ENCODE peak calls at places on chromosomes 11 and 22, in ten cellular contexts. H is spleen, A is left ventricle myocardium inferior, S is tibial artery, Q is PC-9, X is neuronal stem cell, N is transverse colon, J is stomach, L is uterus, U is K562. Y is an unnamed sample. For H3K4me1 and H3K9me3, the result is how much of the 10 kb centered on the place peaks cover.

GRCh38 chr11:20670932-20671403 is 1.6 kb downstream of the NELL1 start:
- DNase-seq in H (no peak), A (no peak), S (no peak), Q (no peak), X (no peak), N (no peak), J (no peak), L (no peak), U (no peak), Y (no peak)

GRCh38 chr11:79039122-79039521 is 401.7 kb downstream of the TENM4 start:
- DNase-seq in H (no peak), A (no peak), S (no peak), Q (no peak), X (no peak), N (no peak), J (no peak), L (no peak), U (no peak), Y (no peak)

GRCh38 chr22:26949193-26949592 is 291.8 kb downstream of the MIAT start:
- DNase-seq in H (no peak), A (no peak), S (no peak), Q (no peak), X (no peak), N (no peak), J (no peak), L (no peak), U (no peak), Y (peak)

GRCh38 chr22:35838849-35839646 is 121.4 kb downstream of the APOL5 start:
- DNase-seq in H (no peak), A (no peak), S (peak), Q (peak), X (peak), N (peak), J (no peak), L (peak), U (no peak), Y (peak)

GRCh38 chr11:35794850-35795249 is 132.3 kb downstream of the TRIM44 start:
- DNase-seq in H (no peak), A (no peak), S (no peak), Q (peak), X (no peak), N (no peak), J (no peak), L (no peak), U (no peak), Y (no peak)

GRCh38 chr22:41401781-41402648 is 20.3 kb downstream of the TEF start:
- DNase-seq in H (no peak), A (peak), S (peak), Q (peak), X (no peak), N (peak), J (peak), L (peak), U (no peak), Y (peak)

GRCh38 chr11:85718991-85719807 is 33.2 kb upstream of the CCDC89 start:
- DNase-seq in H (no peak), A (peak), S (peak), Q (peak), X (peak), N (no peak), J (no peak), L (no peak), U (no peak), Y (peak)

GRCh38 chr11:18366286-18366685 is 28.1 kb upstream of the LDHA start:
- DNase-seq in H (no peak), A (no peak), S (no peak), Q (no peak), X (no peak), N (no peak), J (no peak), L (no peak), U (no peak), Y (peak)

GRCh38 chr11:17714356-17714854 is 5.0 kb upstream of the MYOD1 start:
- DNase-seq in H (no peak), A (peak), S (no peak), Q (no peak), X (no peak), N (no peak), J (no peak), L (no peak), U (no peak), Y (no peak)

DNA sequence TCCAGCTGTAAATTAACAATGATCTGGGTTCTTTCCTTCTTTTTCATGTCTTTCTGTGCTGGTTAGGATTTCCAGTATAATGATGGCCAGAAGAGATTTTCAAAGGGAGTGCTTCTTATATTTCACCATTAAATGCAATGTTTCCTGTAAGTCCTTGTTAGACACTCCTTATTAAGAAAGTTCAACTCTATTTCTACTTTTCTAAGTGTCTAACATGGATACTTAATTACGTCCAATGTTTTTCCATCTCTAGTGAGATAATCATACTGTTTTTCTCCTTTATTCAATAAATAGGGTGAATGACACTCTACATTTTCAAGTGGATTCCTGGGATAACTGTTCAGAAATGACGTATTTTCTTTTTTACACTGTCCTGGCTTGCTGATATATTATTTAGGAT is 49.8 kb downstream of the CDON start:
- DNase-seq in H (no peak), A (no peak), S (no peak), Q (no peak), X (no peak), N (no peak), J (no peak), L (no peak), U (no peak), Y (no peak)
- H3K4me1 ChIP-seq in H (under half), A (under half), S (under half), Q (under half), X (under half), N (under half), J (under half), L (under half), U (under half), Y (under half)

DNA sequence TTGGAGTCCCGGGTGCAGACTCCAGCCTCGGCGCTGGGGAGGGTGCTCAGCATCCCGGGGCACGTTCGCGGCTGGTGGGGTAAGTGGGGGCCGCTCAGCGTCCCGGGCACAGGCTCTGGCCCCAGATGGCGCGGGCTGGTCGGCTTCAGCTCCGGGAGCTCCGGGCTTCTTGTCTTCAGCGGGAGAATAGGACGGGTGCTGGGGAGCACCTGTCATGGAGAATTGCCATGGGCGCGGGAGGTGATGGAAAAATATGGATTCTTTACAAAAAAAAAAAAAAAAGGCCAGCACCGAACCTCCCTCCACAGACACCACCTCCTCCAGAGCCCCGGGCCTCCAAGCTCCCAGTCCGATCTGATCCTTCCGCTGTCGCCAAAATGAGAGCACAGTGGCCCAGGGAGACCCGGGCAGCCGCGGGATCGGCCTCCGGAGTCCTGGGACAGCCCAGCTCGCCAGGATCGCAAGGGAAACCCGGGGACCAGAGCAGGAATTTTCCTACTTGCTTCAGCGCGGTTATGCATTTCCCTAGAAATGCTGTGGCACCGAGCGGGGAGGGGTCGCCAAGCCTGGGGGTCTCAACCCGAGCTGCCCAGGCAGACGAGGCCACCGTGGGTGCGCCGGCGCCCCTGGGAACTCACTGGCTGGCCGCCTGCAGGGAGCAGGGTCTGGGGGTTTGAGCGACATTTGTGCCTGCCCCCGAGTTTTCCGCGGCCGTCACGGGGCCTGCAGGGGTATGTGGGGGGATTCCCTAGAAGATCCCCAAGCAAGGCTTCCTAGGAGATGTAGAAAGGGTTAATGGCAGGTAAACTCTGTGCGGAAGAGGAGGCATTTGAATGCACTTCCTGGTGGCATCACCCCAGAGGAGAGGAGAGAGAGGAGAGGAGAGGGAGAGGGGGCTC is 1336.9 kb downstream of the BRD1 start:
- DNase-seq in H (peak), A (no peak), S (peak), Q (no peak), X (no peak), N (no peak), J (peak), L (no peak), U (no peak), Y (no peak)
- H3K9me3 ChIP-seq in H (under half), A (under half), S (under half), Q (under half), X (under half), N (under half), J (under half), L (under half), U (under half), Y (under half)

GRCh38 chr11:3880724-3881123 is 25.3 kb downstream of the STIM1 start:
- DNase-seq in H (no peak), A (no peak), S (no peak), Q (no peak), X (no peak), N (no peak), J (no peak), L (no peak), U (no peak), Y (no peak)

GRCh38 chr11:3879967-3880542 is 24.6 kb downstream of the STIM1 start:
- DNase-seq in H (no peak), A (no peak), S (no peak), Q (peak), X (no peak), N (no peak), J (peak), L (no peak), U (no peak), Y (no peak)

GRCh38 chr11:3877252-3878035 is 22.0 kb downstream of the STIM1 start:
- DNase-seq in H (no peak), A (no peak), S (no peak), Q (peak), X (no peak), N (no peak), J (no peak), L (no peak), U (no peak), Y (no peak)

GRCh38 chr11:3878036-3878584 is 22.6 kb downstream of the STIM1 start:
- DNase-seq in H (no peak), A (no peak), S (no peak), Q (no peak), X (no peak), N (no peak), J (no peak), L (no peak), U (no peak), Y (no peak)

GRCh38 chr11:3879216-3879966 is 23.9 kb downstream of the STIM1 start:
- DNase-seq in H (no peak), A (no peak), S (no peak), Q (no peak), X (no peak), N (no peak), J (no peak), L (no peak), U (no peak), Y (no peak)
- H3K4me1 ChIP-seq in H (half or more), A (under half), S (under half), Q (under half), X (under half), N (under half), J (half or more), L (under half), U (under half), Y (under half)

GRCh38 chr22:47323518-47323917 is 561.1 kb downstream of the TBC1D22A start:
- DNase-seq in H (no peak), A (no peak), S (no peak), Q (no peak), X (no peak), N (no peak), J (no peak), L (no peak), U (no peak), Y (no peak)
- H3K9me3 ChIP-seq in H (under half), A (under half), S (under half), Q (under half), X (under half), N (under half), J (under half), L (under half), U (under half), Y (under half)

GRCh38 chr22:30402036-30402759 is 5.4 kb downstream of the SEC14L2 start:
- DNase-seq in H (no peak), A (no peak), S (no peak), Q (peak), X (no peak), N (no peak), J (no peak), L (no peak), U (peak), Y (no peak)

GRCh38 chr22:30397656-30398635 is 1.1 kb downstream of the SEC14L2 start:
- DNase-seq in H (no peak), A (no peak), S (no peak), Q (peak), X (no peak), N (no peak), J (no peak), L (no peak), U (peak), Y (no peak)

GRCh38 chr22:30398685-30399680 is 2.2 kb downstream of the SEC14L2 start:
- DNase-seq in H (no peak), A (no peak), S (no peak), Q (no peak), X (no peak), N (no peak), J (no peak), L (no peak), U (no peak), Y (no peak)

GRCh38 chr22:30399718-30400117 is 2.9 kb downstream of the SEC14L2 start:
- DNase-seq in H (no peak), A (no peak), S (no peak), Q (no peak), X (no peak), N (no peak), J (no peak), L (no peak), U (no peak), Y (no peak)

GRCh38 chr22:30400159-30400558 is 3.3 kb downstream of the SEC14L2 start:
- DNase-seq in H (no peak), A (no peak), S (no peak), Q (no peak), X (no peak), N (no peak), J (no peak), L (no peak), U (no peak), Y (no peak)
- H3K4me1 ChIP-seq in H (under half), A (under half), S (under half), Q (under half), X (under half), N (under half), J (under half), L (under half), U (under half), Y (under half)

DNA sequence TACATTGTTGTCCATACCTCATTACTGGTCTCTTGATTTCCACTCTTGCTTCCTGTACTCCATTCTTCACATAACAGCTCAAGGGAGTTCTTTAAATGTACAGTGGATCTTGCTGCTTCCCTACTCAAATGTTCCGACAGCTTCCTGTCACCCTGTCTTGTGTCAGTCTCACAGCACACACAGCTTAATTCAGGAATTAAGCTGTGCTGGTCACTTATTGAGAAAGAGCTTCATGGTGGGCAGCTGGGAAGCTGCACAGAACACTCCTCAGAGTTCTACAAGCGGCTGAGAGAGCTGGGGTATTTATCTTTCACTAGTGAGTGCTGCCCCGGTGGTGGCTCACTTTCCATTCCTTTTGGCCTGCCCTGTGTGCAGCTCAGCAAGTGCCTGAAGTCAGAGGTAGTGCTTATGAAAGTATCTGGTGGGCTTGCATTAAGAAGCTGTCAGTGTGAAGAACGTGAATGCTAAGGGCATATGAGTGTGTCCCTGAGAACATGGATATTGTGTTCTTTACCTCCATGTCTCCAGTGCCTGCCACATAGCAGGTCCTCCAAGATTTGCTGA is 48.7 kb downstream of the KCNQ1OT1 start:
- DNase-seq in H (no peak), A (no peak), S (no peak), Q (no peak), X (no peak), N (no peak), J (no peak), L (no peak), U (no peak), Y (no peak)
- H3K9me3 ChIP-seq in H (half or more), A (half or more), S (half or more), Q (half or more), X (under half), N (under half), J (under half), L (under half), U (under half), Y (under half)

GRCh38 chr11:77188912-77189491 is 61.0 kb downstream of the MYO7A start:
- DNase-seq in H (no peak), A (no peak), S (no peak), Q (no peak), X (no peak), N (peak), J (no peak), L (no peak), U (no peak), Y (no peak)

GRCh38 chr11:77186302-77186701 is 58.3 kb downstream of the MYO7A start:
- DNase-seq in H (no peak), A (no peak), S (no peak), Q (no peak), X (no peak), N (no peak), J (no peak), L (no peak), U (no peak), Y (no peak)

GRCh38 chr11:77188323-77188911 is 60.4 kb downstream of the MYO7A start:
- DNase-seq in H (peak), A (peak), S (peak), Q (peak), X (peak), N (peak), J (peak), L (peak), U (peak), Y (peak)

GRCh38 chr11:77187105-77187750 is 59.2 kb downstream of the MYO7A start:
- DNase-seq in H (no peak), A (no peak), S (no peak), Q (no peak), X (no peak), N (no peak), J (no peak), L (no peak), U (no peak), Y (no peak)

DNA sequence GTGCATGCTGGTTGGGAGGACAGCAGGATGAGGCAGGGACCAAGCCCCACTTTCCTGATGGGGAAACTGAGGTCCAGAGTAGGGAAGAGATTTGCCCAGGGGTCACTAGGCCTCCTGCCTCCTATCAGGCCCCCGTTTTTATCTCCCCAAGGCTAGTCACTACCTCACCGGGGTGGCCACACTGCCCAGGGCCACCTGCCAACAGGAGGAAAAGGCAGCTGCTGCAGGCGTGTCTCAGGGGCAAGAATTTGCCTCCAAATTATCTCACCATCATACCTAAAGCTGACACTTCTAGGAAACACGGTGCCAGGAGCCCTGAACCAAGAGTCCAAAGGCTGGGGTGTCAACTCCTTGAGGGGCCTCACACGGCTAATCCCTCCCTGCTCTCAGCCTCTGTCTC is 59.7 kb downstream of the MYO7A start:
- DNase-seq in H (no peak), A (no peak), S (no peak), Q (no peak), X (no peak), N (peak), J (no peak), L (no peak), U (no peak), Y (no peak)
- H3K4me1 ChIP-seq in H (under half), A (under half), S (under half), Q (under half), X (under half), N (under half), J (under half), L (under half), U (under half), Y (under half)

GRCh38 chr22:48753752-48754517 is 1073.7 kb downstream of the BRD1 start:
- DNase-seq in H (no peak), A (no peak), S (no peak), Q (no peak), X (no peak), N (no peak), J (peak), L (no peak), U (no peak), Y (no peak)
- H3K9me3 ChIP-seq in H (under half), A (under half), S (under half), Q (under half), X (under half), N (under half), J (under half), L (under half), U (under half), Y (under half)

GRCh38 chr22:20418211-20418788 is 19.3 kb downstream of the SCARF2 start:
- DNase-seq in H (peak), A (peak), S (peak), Q (no peak), X (peak), N (peak), J (peak), L (peak), U (peak), Y (peak)
- H3K4me1 ChIP-seq in H (under half), A (under half), S (under half), Q (under half), X (under half), N (under half), J (under half), L (under half), U (under half), Y (under half)

DNA sequence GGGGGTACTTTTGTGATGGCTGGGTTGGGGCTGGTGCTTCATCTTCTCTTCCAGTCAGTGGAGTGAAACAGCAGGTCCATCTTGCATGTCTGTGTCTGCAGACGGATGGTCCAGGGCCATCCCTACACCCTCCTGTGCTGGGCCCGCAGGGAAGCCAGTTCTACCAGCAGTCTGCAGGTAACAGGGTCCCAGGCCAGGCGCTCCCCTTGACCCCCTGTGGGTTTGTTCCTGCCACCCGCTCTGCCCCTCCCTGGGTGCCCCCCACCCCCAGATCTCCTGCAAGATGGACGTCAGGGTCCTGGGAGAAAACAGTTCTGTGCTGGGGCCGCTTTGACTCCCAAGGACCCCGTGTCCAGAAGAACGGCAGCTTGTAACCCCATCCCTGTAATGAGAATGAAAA is 929.7 kb downstream of the BRD1 start:
- DNase-seq in H (peak), A (no peak), S (no peak), Q (no peak), X (no peak), N (no peak), J (no peak), L (no peak), U (no peak), Y (no peak)
- H3K9me3 ChIP-seq in H (under half), A (under half), S (under half), Q (under half), X (under half), N (under half), J (under half), L (under half), U (under half), Y (under half)

Y was measured in cardiac muscle cell.